ENCODE peak calls at places on chromosomes 1 and 21, in eight cellular contexts. E is Calu3, B is heart left ventricle, D is lower lobe of right lung, Y is fibroblast of pulmonary artery, N is nephron progenitor cell, S is kidney epithelial cell, V is transverse colon. U is an unnamed sample.

GRCh38 chr1:187096689-187097088 is 267.9 kb downstream of the PLA2G4A start:
- DNase-seq in D (no peak), B (no peak), Y (no peak), E (no peak), N (no peak), S (no peak), V (no peak), U (no peak)

GRCh38 chr21:45889961-45890360 is 91.6 kb upstream of the COL6A1 start:
- DNase-seq in Y (no peak), D (peak; percentile 39), B (peak; percentile 67), N (no peak), V (no peak), S (no peak), E (no peak), U (no peak)

GRCh38 chr1:63774617-63775417 is 1.0 kb downstream of the ROR1 start:
- DNase-seq in B (peak; percentile 63), D (peak; percentile 59), N (peak; percentile 61), V (peak; percentile 28), E (peak; percentile 42), Y (peak; percentile 45), S (no peak), U (no peak)

GRCh38 chr1:180057883-180058396 is 96.7 kb upstream of the QSOX1 start:
- DNase-seq in N (no peak), Y (peak; percentile 3), V (no peak), B (no peak), E (no peak), S (no peak), D (no peak), U (no peak)

GRCh38 chr21:41951876-41952567 is 1.8 kb downstream of the C2CD2 start:
- DNase-seq in N (no peak), Y (no peak), B (no peak), D (no peak), S (no peak), V (no peak), E (no peak), U (no peak)

GRCh38 chr1:37064059-37064458 is 29.7 kb upstream of the GRIK3 start:
- DNase-seq in E (no peak), N (no peak), B (no peak), V (no peak), D (no peak), Y (no peak), S (no peak), U (no peak)

GRCh38 chr1:47630346-47630745 is 192.5 kb downstream of the FOXD2 start:
- DNase-seq in E (no peak), N (no peak), B (no peak), Y (no peak), D (no peak), V (no peak), S (no peak), U (no peak)

GRCh38 chr1:93317207-93317606 is 28.5 kb upstream of the DR1 start:
- DNase-seq in N (no peak), S (no peak), E (no peak), V (peak; percentile 18), B (peak; percentile 49), Y (no peak), D (peak; percentile 55), U (no peak)

GRCh38 chr1:244207042-244207934 is 156.2 kb downstream of the ZBTB18 start:
- DNase-seq in N (no peak), Y (peak; percentile 87), B (peak; percentile 42), V (no peak), E (no peak), D (no peak), S (no peak), U (no peak)

GRCh38 chr1:20589331-20590312 is 725 bp downstream of the CDA start:
- DNase-seq in N (peak; percentile 53), Y (peak; percentile 49), B (peak; percentile 71), E (no peak), D (peak; percentile 72), S (no peak), V (no peak), U (no peak)

GRCh38 chr1:167250482-167250881 is 29.8 kb downstream of the POU2F1 start:
- DNase-seq in E (no peak), V (no peak), S (no peak), D (no peak), B (no peak), Y (no peak), N (no peak), U (no peak)

GRCh38 chr1:220925707-220926106 is 46.5 kb downstream of the HLX start:
- DNase-seq in Y (peak; percentile 46), D (no peak), B (no peak), V (no peak), N (no peak), S (no peak), E (no peak), U (no peak)

GRCh38 chr1:1359668-1360468 is 1.5 kb upstream of the MXRA8 start:
- DNase-seq in E (no peak), Y (no peak), B (peak; percentile 79), D (no peak), S (no peak), N (peak; percentile 56), V (no peak), U (no peak)

GRCh38 chr1:77543822-77544448 is 138.5 kb downstream of the ZZZ3 start:
- DNase-seq in Y (no peak), N (no peak), S (no peak), B (no peak), D (no peak), E (no peak), V (no peak), U (no peak)

GRCh38 chr1:234214129-234214910 is 158.9 kb upstream of the COA6 start:
- DNase-seq in V (peak; percentile 14), S (no peak), B (peak; percentile 46), D (peak; percentile 78), Y (no peak), E (peak; percentile 36), N (peak; percentile 66), U (peak; percentile 41)

GRCh38 chr21:26850116-26850643 is 5.0 kb upstream of the ADAMTS1 start:
- DNase-seq in V (no peak), Y (peak; percentile 77), S (no peak), D (no peak), B (no peak), N (no peak), E (no peak), U (no peak)

GRCh38 chr1:26831546-26832248 is 5.2 kb downstream of the ZDHHC18 start:
- DNase-seq in V (no peak), D (no peak), B (no peak), N (no peak), E (no peak), S (no peak), Y (peak; percentile 8), U (no peak)

GRCh38 chr1:30919025-30919881 is 10.7 kb upstream of the SDC3 start:
- DNase-seq in S (peak; percentile 37), N (no peak), B (no peak), E (no peak), Y (peak; percentile 70), D (no peak), V (no peak), U (no peak)

GRCh38 chr1:84973493-84974334 is 23.2 kb downstream of the MCOLN2 start:
- DNase-seq in N (no peak), D (no peak), V (no peak), E (no peak), Y (peak; percentile 46), B (no peak), S (no peak), U (no peak)
- TF ChIP-seq CTCF in N (no peak), D (no peak), V (no peak), E (no peak), Y (no peak), B (no peak), S (no peak), U (no peak)

GRCh38 chr1:228339059-228339704 is 67.5 kb downstream of the TRIM11 start:
- DNase-seq in V (peak; percentile 3), S (no peak), E (peak; percentile 0), N (no peak), B (peak; percentile 16), Y (no peak), D (peak; percentile 10), U (no peak)

GRCh38 chr1:228341450-228341813 is 65.2 kb downstream of the TRIM11 start:
- DNase-seq in D (peak; percentile 25), E (no peak), V (no peak), N (peak; percentile 1), B (peak; percentile 19), S (no peak), Y (no peak), U (no peak)

GRCh38 chr1:228341814-228342626 is 64.6 kb downstream of the TRIM11 start:
- DNase-seq in S (no peak), D (peak; percentile 32), V (peak; percentile 5), N (peak; percentile 0), E (peak; percentile 0), Y (no peak), B (peak; percentile 19), U (no peak)

GRCh38 chr1:228339766-228340685 is 66.6 kb downstream of the TRIM11 start:
- DNase-seq in E (peak; percentile 0), Y (no peak), D (peak; percentile 35), S (no peak), V (peak; percentile 5), B (peak; percentile 19), N (peak; percentile 2), U (no peak)

GRCh38 chr1:228340686-228341449 is 65.8 kb downstream of the TRIM11 start:
- DNase-seq in E (peak; percentile 73), V (peak; percentile 9), D (peak; percentile 41), Y (no peak), S (no peak), B (peak; percentile 20), N (peak; percentile 10), U (no peak)
- TF ChIP-seq CTCF in E (peak; percentile 83), V (no peak), D (peak; percentile 17), Y (peak; percentile 24), S (peak; percentile 16), B (peak; percentile 23), N (peak; percentile 18), U (peak; percentile 4)

DNA sequence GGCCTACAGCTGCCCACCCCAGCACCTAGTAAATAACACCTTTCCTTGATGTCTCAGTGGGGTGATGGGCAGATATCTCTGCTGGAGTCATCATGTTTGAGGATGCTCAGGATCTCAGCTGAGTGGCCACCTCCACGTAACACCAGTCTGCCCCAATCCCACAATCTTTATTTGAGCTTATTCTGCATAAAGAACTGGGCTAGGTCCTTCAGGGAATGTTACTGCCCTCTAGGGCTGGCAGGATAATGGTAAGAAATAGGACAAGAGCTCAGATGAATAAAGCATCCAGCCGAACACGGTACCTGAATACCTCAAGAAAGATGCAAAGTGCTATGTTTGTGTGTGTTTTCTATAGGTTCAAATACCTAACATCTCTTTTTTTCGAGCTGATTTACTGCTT is 33.7 kb downstream of the XCL1 start:
- DNase-seq in E (no peak), V (no peak), N (no peak), S (no peak), B (no peak), Y (no peak), D (no peak), U (no peak)
- TF ChIP-seq CTCF in E (no peak), V (no peak), N (no peak), S (peak; percentile 12), B (no peak), Y (no peak), D (no peak), U (peak; percentile 19)

DNA sequence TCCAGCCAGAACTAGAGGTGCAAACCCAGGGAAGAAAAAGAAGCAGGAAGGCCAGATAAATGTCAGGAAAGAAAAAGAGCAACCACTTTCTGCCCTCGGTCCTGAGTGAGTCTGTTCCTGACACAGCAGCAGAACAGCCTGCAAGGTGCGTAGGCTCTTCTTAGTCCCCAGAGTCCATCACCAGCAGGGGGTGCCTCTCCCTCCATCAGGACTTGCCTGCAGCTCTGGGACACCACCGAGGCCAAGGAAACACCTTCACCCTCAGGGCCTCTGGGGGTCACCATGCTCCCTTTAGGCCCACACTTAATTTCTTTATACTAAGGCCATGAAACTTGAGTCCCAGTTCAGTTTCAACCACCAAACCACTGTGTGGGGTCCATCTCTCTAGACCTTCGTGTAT is 43.7 kb upstream of the NFASC start:
- DNase-seq in V (no peak), S (no peak), B (no peak), N (peak; percentile 50), Y (no peak), E (peak; percentile 47), D (no peak), U (no peak)
- TF ChIP-seq CTCF in V (no peak), S (peak; percentile 21), B (no peak), N (peak; percentile 24), Y (peak; percentile 7), E (no peak), D (no peak), U (peak; percentile 56)

U was measured in D721Med.